ENCODE peak calls at places on chromosomes 1 and 21, in nine cellular contexts. One of them, this sample, is unnamed.

GRCh38 chr1:176450526-176450925 is 12.4 kb upstream of the PAPPA2 start:
- DNase-seq in sigmoid colon: no peak
- DNase-seq in prostate gland: no peak
- DNase-seq in GM12878: no peak
- DNase-seq in HCT116: no peak
- DNase-seq in transverse colon: no peak
- DNase-seq in H1: no peak
- DNase-seq in stomach: no peak
- DNase-seq in K562: no peak
- DNase-seq in this sample: no peak

GRCh38 chr1:226736001-226736907 is 2.8 kb downstream of the ITPKB start:
- DNase-seq in HCT116: no peak
- DNase-seq in prostate gland: no peak
- DNase-seq in stomach: no peak
- DNase-seq in GM12878: no peak
- DNase-seq in transverse colon: peak
- DNase-seq in K562: no peak
- DNase-seq in sigmoid colon: peak
- DNase-seq in H1: peak
- DNase-seq in this sample: no peak

GRCh38 chr1:208206092-208206698 is 38.0 kb downstream of the PLXNA2 start:
- DNase-seq in GM12878: no peak
- DNase-seq in K562: no peak
- DNase-seq in H1: no peak
- DNase-seq in prostate gland: no peak
- DNase-seq in HCT116: no peak
- DNase-seq in sigmoid colon: no peak
- DNase-seq in stomach: no peak
- DNase-seq in transverse colon: no peak
- DNase-seq in this sample: no peak

GRCh38 chr1:5596651-5597050 is 395.6 kb downstream of the NPHP4 start:
- DNase-seq in K562: no peak
- DNase-seq in GM12878: no peak
- DNase-seq in stomach: peak
- DNase-seq in HCT116: no peak
- DNase-seq in H1: no peak
- DNase-seq in sigmoid colon: no peak
- DNase-seq in transverse colon: no peak
- DNase-seq in prostate gland: no peak
- DNase-seq in this sample: peak

GRCh38 chr1:30877205-30877912 is 31.2 kb downstream of the SDC3 start:
- DNase-seq in sigmoid colon: peak
- DNase-seq in H1: no peak
- DNase-seq in stomach: peak
- DNase-seq in transverse colon: peak
- DNase-seq in prostate gland: peak
- DNase-seq in HCT116: no peak
- DNase-seq in K562: no peak
- DNase-seq in GM12878: no peak
- DNase-seq in this sample: no peak

GRCh38 chr1:98870959-98871903 is 133.4 kb downstream of the PLPPR5 start:
- DNase-seq in sigmoid colon: no peak
- DNase-seq in stomach: no peak
- DNase-seq in prostate gland: no peak
- DNase-seq in GM12878: peak
- DNase-seq in transverse colon: no peak
- DNase-seq in HCT116: no peak
- DNase-seq in K562: no peak
- DNase-seq in H1: no peak
- DNase-seq in this sample: no peak

GRCh38 chr1:24765308-24765988 is 20.2 kb downstream of the CLIC4 start:
- DNase-seq in stomach: no peak
- DNase-seq in sigmoid colon: no peak
- DNase-seq in GM12878: no peak
- DNase-seq in transverse colon: no peak
- DNase-seq in H1: peak
- DNase-seq in HCT116: no peak
- DNase-seq in prostate gland: no peak
- DNase-seq in K562: peak
- DNase-seq in this sample: peak

GRCh38 chr21:39105836-39106235 is 77.4 kb downstream of the PSMG1 start:
- DNase-seq in HCT116: no peak
- DNase-seq in sigmoid colon: no peak
- DNase-seq in K562: no peak
- DNase-seq in prostate gland: no peak
- DNase-seq in transverse colon: no peak
- DNase-seq in H1: no peak
- DNase-seq in GM12878: no peak
- DNase-seq in stomach: no peak
- DNase-seq in this sample: no peak

GRCh38 chr1:232123775-232124659 is 497.4 kb downstream of the DISC1 start:
- DNase-seq in transverse colon: no peak
- DNase-seq in prostate gland: no peak
- DNase-seq in stomach: no peak
- DNase-seq in K562: no peak
- DNase-seq in GM12878: no peak
- DNase-seq in HCT116: no peak
- DNase-seq in H1: no peak
- DNase-seq in sigmoid colon: no peak
- DNase-seq in this sample: no peak

GRCh38 chr1:110320168-110320518 is 19.0 kb upstream of the RBM15 start:
- DNase-seq in prostate gland: no peak
- DNase-seq in HCT116: no peak
- DNase-seq in sigmoid colon: no peak
- DNase-seq in stomach: no peak
- DNase-seq in H1: no peak
- DNase-seq in K562: no peak
- DNase-seq in GM12878: no peak
- DNase-seq in transverse colon: no peak
- DNase-seq in this sample: no peak

GRCh38 chr1:110312188-110313121 is 26.7 kb upstream of the RBM15 start:
- DNase-seq in HCT116: peak
- DNase-seq in GM12878: peak
- DNase-seq in K562: peak
- DNase-seq in H1: peak
- DNase-seq in sigmoid colon: peak
- DNase-seq in stomach: peak
- DNase-seq in prostate gland: peak
- DNase-seq in transverse colon: peak
- DNase-seq in this sample: no peak

GRCh38 chr1:110318046-110318445 is 21.1 kb upstream of the RBM15 start:
- DNase-seq in K562: no peak
- DNase-seq in HCT116: no peak
- DNase-seq in stomach: no peak
- DNase-seq in prostate gland: no peak
- DNase-seq in transverse colon: no peak
- DNase-seq in sigmoid colon: no peak
- DNase-seq in H1: no peak
- DNase-seq in GM12878: no peak
- DNase-seq in this sample: no peak

GRCh38 chr1:110319332-110320167 is 19.6 kb upstream of the RBM15 start:
- DNase-seq in prostate gland: no peak
- DNase-seq in stomach: no peak
- DNase-seq in K562: no peak
- DNase-seq in sigmoid colon: no peak
- DNase-seq in transverse colon: no peak
- DNase-seq in H1: no peak
- DNase-seq in GM12878: no peak
- DNase-seq in HCT116: no peak
- DNase-seq in this sample: no peak

DNA sequence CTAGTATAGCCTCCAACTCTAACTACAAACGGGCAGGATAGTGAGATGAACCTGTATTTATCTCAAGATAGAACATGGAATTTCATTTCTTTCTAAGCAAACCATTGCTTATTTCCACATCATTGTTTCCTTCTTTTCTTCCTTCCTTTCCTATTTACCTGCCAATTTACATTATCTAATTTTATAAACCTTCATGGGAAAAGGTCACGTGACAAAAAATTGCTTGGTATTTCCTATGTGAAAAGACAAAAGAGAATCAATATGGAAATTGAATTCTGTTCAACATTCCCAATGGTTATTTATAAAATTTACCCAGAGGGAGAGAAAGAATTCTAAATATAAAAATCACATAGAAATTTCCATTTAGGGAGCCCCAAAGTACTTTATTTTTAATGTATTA is 22.4 kb upstream of the RBM15 start:
- DNase-seq in prostate gland: no peak
- DNase-seq in transverse colon: no peak
- DNase-seq in K562: no peak
- DNase-seq in stomach: no peak
- DNase-seq in HCT116: no peak
- DNase-seq in GM12878: no peak
- DNase-seq in H1: no peak
- DNase-seq in sigmoid colon: no peak
- DNase-seq in this sample: no peak
- H3K27ac ChIP-seq in prostate gland: no peak
- H3K27ac ChIP-seq in transverse colon: no peak
- H3K27ac ChIP-seq in K562: no peak
- H3K27ac ChIP-seq in stomach: no peak
- H3K27ac ChIP-seq in HCT116: no peak
- H3K27ac ChIP-seq in GM12878: no peak
- H3K27ac ChIP-seq in H1: no peak
- H3K27ac ChIP-seq in sigmoid colon: no peak
- H3K27ac ChIP-seq in this sample: no peak

GRCh38 chr1:53662951-53663350 is 76.0 kb downstream of the GLIS1 start:
- DNase-seq in GM12878: no peak
- DNase-seq in stomach: no peak
- DNase-seq in H1: no peak
- DNase-seq in sigmoid colon: no peak
- DNase-seq in prostate gland: no peak
- DNase-seq in K562: no peak
- DNase-seq in HCT116: no peak
- DNase-seq in transverse colon: no peak
- DNase-seq in this sample: no peak

GRCh38 chr1:53660666-53661065 is 78.3 kb downstream of the GLIS1 start:
- DNase-seq in transverse colon: no peak
- DNase-seq in prostate gland: no peak
- DNase-seq in K562: no peak
- DNase-seq in GM12878: no peak
- DNase-seq in H1: no peak
- DNase-seq in HCT116: no peak
- DNase-seq in sigmoid colon: no peak
- DNase-seq in stomach: no peak
- DNase-seq in this sample: no peak

GRCh38 chr1:53659436-53659835 is 79.5 kb downstream of the GLIS1 start:
- DNase-seq in HCT116: no peak
- DNase-seq in transverse colon: no peak
- DNase-seq in GM12878: no peak
- DNase-seq in H1: no peak
- DNase-seq in K562: no peak
- DNase-seq in prostate gland: no peak
- DNase-seq in sigmoid colon: no peak
- DNase-seq in stomach: no peak
- DNase-seq in this sample: no peak

GRCh38 chr1:53663525-53664300 is 75.3 kb downstream of the GLIS1 start:
- DNase-seq in K562: no peak
- DNase-seq in stomach: no peak
- DNase-seq in HCT116: no peak
- DNase-seq in H1: no peak
- DNase-seq in GM12878: no peak
- DNase-seq in transverse colon: no peak
- DNase-seq in sigmoid colon: no peak
- DNase-seq in prostate gland: no peak
- DNase-seq in this sample: no peak

GRCh38 chr1:53661496-53661895 is 77.5 kb downstream of the GLIS1 start:
- DNase-seq in transverse colon: no peak
- DNase-seq in K562: no peak
- DNase-seq in stomach: no peak
- DNase-seq in sigmoid colon: no peak
- DNase-seq in GM12878: no peak
- DNase-seq in prostate gland: no peak
- DNase-seq in H1: no peak
- DNase-seq in HCT116: no peak
- DNase-seq in this sample: no peak
- TF ChIP-seq POLR2A in transverse colon: no peak
- TF ChIP-seq POLR2A in K562: no peak
- TF ChIP-seq POLR2A in stomach: no peak
- TF ChIP-seq POLR2A in sigmoid colon: no peak
- TF ChIP-seq POLR2A in GM12878: no peak
- TF ChIP-seq POLR2A in prostate gland: no peak
- TF ChIP-seq POLR2A in H1: no peak
- TF ChIP-seq POLR2A in HCT116: no peak
- TF ChIP-seq POLR2A in this sample: no peak

DNA sequence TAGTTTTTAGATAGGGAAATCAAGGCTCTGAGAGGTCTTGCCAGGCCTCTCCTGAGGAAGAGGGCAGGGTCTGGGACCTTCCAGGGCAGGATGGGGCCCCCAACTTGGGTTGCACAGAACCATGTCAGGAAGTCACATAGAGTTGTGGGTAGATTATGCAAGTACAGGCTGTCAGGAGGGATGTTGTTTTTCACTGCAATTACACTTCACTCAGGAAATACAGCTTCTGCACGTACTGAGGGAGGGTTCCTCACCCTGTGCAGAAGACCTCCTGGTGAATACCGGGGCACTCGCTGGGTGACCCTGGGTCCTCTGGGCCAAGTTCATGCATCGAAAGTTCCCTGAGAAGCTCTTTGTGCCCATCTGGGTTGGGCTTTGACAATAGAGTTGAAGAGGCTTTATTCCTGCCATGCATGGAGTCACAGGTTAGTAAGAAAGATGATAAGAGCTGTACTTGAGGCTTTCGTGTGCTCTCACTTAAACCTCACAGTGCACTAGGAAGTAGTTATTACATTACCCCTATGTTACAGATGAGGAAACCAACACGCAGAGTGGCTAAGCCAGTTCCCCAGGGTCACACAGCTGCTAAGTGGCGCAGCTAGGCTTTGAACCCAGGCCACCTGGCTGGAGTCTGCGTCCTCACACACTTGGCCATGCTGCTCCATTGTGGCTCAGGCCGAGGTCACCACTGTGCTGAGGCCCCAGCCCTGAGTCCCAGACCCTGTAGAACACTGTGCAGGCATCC is 16.2 kb upstream of the TNFRSF1B start:
- DNase-seq in HCT116: no peak
- DNase-seq in H1: no peak
- DNase-seq in K562: no peak
- DNase-seq in GM12878: no peak
- DNase-seq in transverse colon: no peak
- DNase-seq in sigmoid colon: no peak
- DNase-seq in prostate gland: no peak
- DNase-seq in stomach: no peak
- DNase-seq in this sample: no peak
- TF ChIP-seq POLR2AphosphoS5 in HCT116: no peak
- TF ChIP-seq POLR2AphosphoS5 in H1: no peak
- TF ChIP-seq POLR2AphosphoS5 in K562: no peak
- TF ChIP-seq POLR2AphosphoS5 in GM12878: peak
- TF ChIP-seq POLR2AphosphoS5 in transverse colon: no peak
- TF ChIP-seq POLR2AphosphoS5 in sigmoid colon: peak
- TF ChIP-seq POLR2AphosphoS5 in prostate gland: no peak
- TF ChIP-seq POLR2AphosphoS5 in stomach: no peak
- TF ChIP-seq POLR2AphosphoS5 in this sample: peak

DNA sequence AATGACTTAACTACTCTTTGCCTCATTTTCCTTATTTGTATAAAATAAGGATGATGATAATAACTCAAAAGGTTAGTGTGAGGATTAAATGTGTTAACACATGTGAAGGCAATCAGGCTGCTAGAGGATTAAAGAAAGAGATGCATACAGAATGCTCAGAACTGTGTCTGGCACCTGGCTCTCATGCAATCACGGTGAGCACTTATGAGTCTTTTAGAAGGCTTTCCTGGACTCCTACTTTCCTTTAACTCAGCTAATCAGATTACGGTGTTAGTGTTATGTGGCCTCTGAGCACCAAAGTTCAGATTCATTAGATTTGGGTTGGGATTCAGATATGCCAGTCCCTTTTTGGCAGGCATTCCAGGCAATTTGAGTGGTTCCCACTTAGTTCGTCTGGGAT is 311.6 kb upstream of the USP24 start:
- DNase-seq in GM12878: no peak
- DNase-seq in transverse colon: no peak
- DNase-seq in sigmoid colon: no peak
- DNase-seq in H1: no peak
- DNase-seq in HCT116: no peak
- DNase-seq in prostate gland: no peak
- DNase-seq in stomach: no peak
- DNase-seq in K562: no peak
- DNase-seq in this sample: no peak
- H3K27ac ChIP-seq in GM12878: no peak
- H3K27ac ChIP-seq in transverse colon: no peak
- H3K27ac ChIP-seq in sigmoid colon: no peak
- H3K27ac ChIP-seq in H1: no peak
- H3K27ac ChIP-seq in HCT116: no peak
- H3K27ac ChIP-seq in prostate gland: no peak
- H3K27ac ChIP-seq in stomach: no peak
- H3K27ac ChIP-seq in K562: no peak
- H3K27ac ChIP-seq in this sample: no peak

This sample was measured in esophagus muscularis mucosa.